ENCODE peak calls at places on chromosomes 3 and 15, in four cellular contexts. R, W, Q and A are unnamed samples.

GRCh38 chr15:57118013-57118799 is 199.8 kb downstream of the TCF12 start:
- DNase-seq in R (no peak), W (peak; percentile 19), Q (no peak), A (no peak)

GRCh38 chr3:46952813-46953212 is 23.7 kb downstream of the CCDC12 start:
- DNase-seq in R (no peak), W (no peak), Q (no peak), A (no peak)

GRCh38 chr3:14587733-14588360 is 47.7 kb upstream of the GRIP2 start:
- DNase-seq in R (no peak), W (peak; percentile 33), Q (no peak), A (no peak)

GRCh38 chr15:70327328-70328136 is 229.8 kb upstream of the TLE3 start:
- DNase-seq in R (no peak), W (peak; percentile 49), Q (no peak), A (no peak)

GRCh38 chr3:131072845-131073244 is 46.2 kb downstream of the NEK11 start:
- DNase-seq in R (no peak), W (peak; percentile 26), Q (no peak), A (no peak)

GRCh38 chr15:75817151-75817935 is 25.9 kb upstream of the UBE2Q2 start:
- DNase-seq in R (peak; percentile 4), W (peak; percentile 28), Q (no peak), A (peak; percentile 12)

GRCh38 chr15:79540551-79540950 is 108.4 kb downstream of the MINAR1 start:
- DNase-seq in R (no peak), W (no peak), Q (no peak), A (no peak)

GRCh38 chr3:120170223-120170622 is 76.0 kb upstream of the GSK3B start:
- DNase-seq in R (no peak), W (peak; percentile 43), Q (no peak), A (no peak)

GRCh38 chr3:142977399-142977728 is 13.9 kb upstream of the PAQR9 start:
- DNase-seq in R (no peak), W (no peak), Q (no peak), A (no peak)

GRCh38 chr15:92914768-92915221 is 14.7 kb downstream of the CHD2 start:
- DNase-seq in R (peak; percentile 74), W (no peak), Q (no peak), A (peak; percentile 67)

GRCh38 chr15:91948001-91948608 is 94.6 kb downstream of the SLCO3A1 start:
- DNase-seq in R (no peak), W (peak; percentile 16), Q (no peak), A (no peak)

GRCh38 chr3:184174278-184174645 is 393 bp upstream of the AP2M1 start:
- DNase-seq in R (no peak), W (no peak), Q (no peak), A (no peak)
- H3K4me1 ChIP-seq in R (peaks cover 20% of the 10 kb centered on the region), W (peaks cover 7% of the 10 kb centered on the region), Q (peaks cover 4% of the 10 kb centered on the region), A (peaks cover 37% of the 10 kb centered on the region)

DNA sequence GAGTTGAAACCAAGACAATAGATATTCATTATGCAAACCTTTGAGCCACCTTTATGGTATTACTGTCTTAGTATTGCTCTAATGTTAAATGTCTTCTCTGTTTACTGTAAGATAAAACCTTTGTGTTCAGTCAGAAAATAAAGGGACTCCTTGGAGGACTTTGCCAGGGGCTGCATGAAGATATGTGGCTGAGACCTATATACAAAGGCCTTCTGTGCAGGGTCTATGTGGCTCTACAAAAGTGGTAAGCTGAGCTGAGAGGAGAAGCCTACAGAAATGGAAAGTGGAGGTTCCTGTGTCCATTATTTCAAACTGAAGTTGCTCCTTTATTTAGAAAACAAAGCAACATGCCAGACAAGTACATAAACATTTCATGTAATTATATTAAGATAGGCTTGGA is 131.5 kb downstream of the FNDC3B start:
- DNase-seq in R (no peak), W (no peak), Q (no peak), A (no peak)
- H3K4me1 ChIP-seq in R (no peaks in the 10 kb centered on the region), W (peaks cover 31% of the 10 kb centered on the region), Q (peaks cover 12% of the 10 kb centered on the region), A (no peaks in the 10 kb centered on the region)

DNA sequence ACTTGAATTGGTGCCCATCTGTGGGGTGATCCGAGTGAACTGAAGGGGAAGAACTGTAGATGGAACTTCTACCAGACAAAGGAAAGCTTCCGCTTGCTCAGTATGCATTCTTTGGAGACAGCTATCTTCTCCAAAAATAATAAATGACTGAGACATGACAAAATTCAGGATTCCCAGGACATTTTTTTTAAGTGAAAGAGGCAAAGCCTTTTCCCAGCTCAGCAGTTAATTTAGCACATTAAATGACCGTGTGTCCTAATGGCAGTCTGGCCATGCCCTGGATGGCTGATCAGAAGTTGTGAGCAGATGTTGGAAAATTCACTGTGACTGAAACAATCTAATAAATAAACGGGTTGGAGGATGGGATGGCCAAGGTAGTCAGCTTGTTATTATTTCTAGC is 540.7 kb upstream of the MDFIC2 start:
- DNase-seq in R (no peak), W (no peak), Q (no peak), A (no peak)
- H3K4me1 ChIP-seq in R (no peaks in the 10 kb centered on the region), W (peaks cover 20% of the 10 kb centered on the region), Q (no peaks in the 10 kb centered on the region), A (no peaks in the 10 kb centered on the region)

DNA sequence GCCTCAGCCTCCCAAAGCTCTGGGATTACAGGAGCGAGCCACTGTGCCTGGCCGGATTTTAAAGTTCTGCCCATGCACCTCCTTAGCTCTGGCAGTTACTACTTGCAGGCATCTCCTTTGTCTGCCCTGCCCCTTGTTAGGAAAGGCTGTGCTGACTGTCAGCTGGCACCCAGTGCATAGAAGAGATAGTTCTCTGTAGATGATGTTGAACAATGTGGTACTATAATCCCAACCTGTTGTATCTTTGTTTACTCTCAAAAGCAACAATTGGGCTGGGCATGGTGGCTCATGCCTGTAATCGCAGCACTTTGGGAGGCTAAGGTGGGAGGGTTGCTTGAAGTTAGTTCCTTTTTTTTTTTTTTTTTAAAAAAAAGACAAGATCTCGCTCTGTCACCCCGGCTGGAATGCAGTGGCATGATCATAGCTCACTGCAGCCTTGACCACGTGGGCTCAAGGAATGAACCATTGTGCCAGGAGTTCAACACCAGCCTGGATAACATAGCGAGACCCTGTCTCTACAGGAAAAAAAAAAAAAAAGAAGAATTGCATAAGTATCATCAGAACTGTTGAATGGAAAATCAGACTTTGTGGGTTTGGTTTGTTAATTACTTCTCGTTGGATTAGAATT is 30.6 kb downstream of the FLNB start:
- DNase-seq in R (no peak), W (no peak), Q (no peak), A (no peak)
- H3K4me1 ChIP-seq in R (peaks cover 18% of the 10 kb centered on the region), W (peaks cover 24% of the 10 kb centered on the region), Q (peaks cover 10% of the 10 kb centered on the region), A (peaks cover 23% of the 10 kb centered on the region)